ENCODE peak calls at places on chromosomes 3 and 15, in four cellular contexts. One of them, this sample, is unnamed.

GRCh38 chr3:64539451-64540196 is 148.2 kb downstream of the ADAMTS9 start:
- DNase-seq in fibroblast of the aortic adventitia: peak
- DNase-seq in NAMALWA: no peak
- DNase-seq in NCI-H748 treated with DMSO at 0.1 percent for 48 hours: no peak
- DNase-seq in this sample: no peak

GRCh38 chr15:85289677-85290365 is 90.6 kb upstream of the AKAP13 start:
- DNase-seq in fibroblast of the aortic adventitia: peak
- DNase-seq in NAMALWA: peak
- DNase-seq in NCI-H748 treated with DMSO at 0.1 percent for 48 hours: peak
- DNase-seq in this sample: no peak

GRCh38 chr3:193825617-193826016 is 232.6 kb downstream of the OPA1 start:
- DNase-seq in fibroblast of the aortic adventitia: no peak
- DNase-seq in NAMALWA: no peak
- DNase-seq in NCI-H748 treated with DMSO at 0.1 percent for 48 hours: no peak
- DNase-seq in this sample: no peak

GRCh38 chr3:127209155-127209839 is 16.4 kb downstream of the PRR23E start:
- DNase-seq in fibroblast of the aortic adventitia: no peak
- DNase-seq in NAMALWA: no peak
- DNase-seq in NCI-H748 treated with DMSO at 0.1 percent for 48 hours: no peak
- DNase-seq in this sample: no peak

GRCh38 chr15:29522373-29523276 is 253.0 kb upstream of the NSMCE3 start:
- DNase-seq in fibroblast of the aortic adventitia: no peak
- DNase-seq in NAMALWA: no peak
- DNase-seq in NCI-H748 treated with DMSO at 0.1 percent for 48 hours: no peak
- DNase-seq in this sample: no peak

GRCh38 chr3:171086914-171087313 is 60.4 kb upstream of the SLC2A2 start:
- DNase-seq in fibroblast of the aortic adventitia: no peak
- DNase-seq in NAMALWA: no peak
- DNase-seq in NCI-H748 treated with DMSO at 0.1 percent for 48 hours: no peak
- DNase-seq in this sample: no peak

GRCh38 chr3:128487813-128488635 is 5.0 kb downstream of the GATA2 start:
- DNase-seq in fibroblast of the aortic adventitia: peak
- DNase-seq in NAMALWA: no peak
- DNase-seq in NCI-H748 treated with DMSO at 0.1 percent for 48 hours: peak
- DNase-seq in this sample: peak

GRCh38 chr3:186519021-186519658 is 25.0 kb downstream of the CRYGS start:
- DNase-seq in fibroblast of the aortic adventitia: no peak
- DNase-seq in NAMALWA: no peak
- DNase-seq in NCI-H748 treated with DMSO at 0.1 percent for 48 hours: no peak
- DNase-seq in this sample: no peak

GRCh38 chr3:115825046-115825445 is 201.7 kb downstream of the GAP43 start:
- DNase-seq in fibroblast of the aortic adventitia: peak
- DNase-seq in NAMALWA: no peak
- DNase-seq in NCI-H748 treated with DMSO at 0.1 percent for 48 hours: no peak
- DNase-seq in this sample: no peak

GRCh38 chr3:15578272-15578671 is 23.1 kb downstream of the HACL1 start:
- DNase-seq in fibroblast of the aortic adventitia: peak
- DNase-seq in NAMALWA: no peak
- DNase-seq in NCI-H748 treated with DMSO at 0.1 percent for 48 hours: no peak
- DNase-seq in this sample: no peak

GRCh38 chr15:71291723-71292122 is 176.5 kb downstream of the THSD4 start:
- DNase-seq in fibroblast of the aortic adventitia: no peak
- DNase-seq in NAMALWA: no peak
- DNase-seq in NCI-H748 treated with DMSO at 0.1 percent for 48 hours: no peak
- DNase-seq in this sample: no peak